ENCODE peak calls at places on chromosome X, in nine cellular contexts. One of them, this sample, is unnamed.

GRCh38 chrX:48698306-48698705 is 1.8 kb downstream of the SUV39H1 start:
- DNase-seq in WTC11: no peak
- DNase-seq in GM06990: no peak
- DNase-seq in fibroblast of lung: no peak
- DNase-seq in right lobe of liver: no peak
- DNase-seq in Calu3: no peak
- DNase-seq in uterus: no peak
- DNase-seq in left lung: no peak
- DNase-seq in foreskin fibroblast: no peak
- DNase-seq in this sample: no peak

GRCh38 chrX:38701073-38701472 is 100.2 kb upstream of the MID1IP1 start:
- DNase-seq in left lung: no peak
- DNase-seq in Calu3: no peak
- DNase-seq in right lobe of liver: no peak
- DNase-seq in foreskin fibroblast: no peak
- DNase-seq in uterus: no peak
- DNase-seq in WTC11: no peak
- DNase-seq in fibroblast of lung: no peak
- DNase-seq in GM06990: no peak
- DNase-seq in this sample: no peak

GRCh38 chrX:18895157-18895952 is 88.6 kb downstream of the PHKA2 start:
- DNase-seq in foreskin fibroblast: peak; percentile 70
- DNase-seq in right lobe of liver: no peak
- DNase-seq in uterus: no peak
- DNase-seq in left lung: no peak
- DNase-seq in GM06990: no peak
- DNase-seq in fibroblast of lung: peak; percentile 88
- DNase-seq in Calu3: no peak
- DNase-seq in WTC11: no peak
- DNase-seq in this sample: no peak

GRCh38 chrX:40109288-40110008 is 11.7 kb upstream of the BCOR start:
- DNase-seq in WTC11: peak; percentile 58
- DNase-seq in uterus: peak; percentile 80
- DNase-seq in fibroblast of lung: peak; percentile 59
- DNase-seq in foreskin fibroblast: no peak
- DNase-seq in GM06990: no peak
- DNase-seq in right lobe of liver: peak; percentile 75
- DNase-seq in left lung: peak; percentile 72
- DNase-seq in Calu3: peak; percentile 73
- DNase-seq in this sample: no peak

GRCh38 chrX:56314334-56314733 is 82.2 kb downstream of the KLF8 start:
- DNase-seq in right lobe of liver: no peak
- DNase-seq in foreskin fibroblast: no peak
- DNase-seq in left lung: no peak
- DNase-seq in WTC11: no peak
- DNase-seq in GM06990: no peak
- DNase-seq in uterus: no peak
- DNase-seq in Calu3: no peak
- DNase-seq in fibroblast of lung: no peak
- DNase-seq in this sample: no peak

GRCh38 chrX:145393702-145394235 is 146.5 kb downstream of the SPANXN1 start:
- DNase-seq in right lobe of liver: no peak
- DNase-seq in foreskin fibroblast: no peak
- DNase-seq in left lung: no peak
- DNase-seq in uterus: no peak
- DNase-seq in WTC11: no peak
- DNase-seq in Calu3: no peak
- DNase-seq in fibroblast of lung: no peak
- DNase-seq in GM06990: no peak
- DNase-seq in this sample: no peak

GRCh38 chrX:21658746-21659145 is 616 bp upstream of the KLHL34 start:
- DNase-seq in foreskin fibroblast: no peak
- DNase-seq in Calu3: peak; percentile 39
- DNase-seq in GM06990: peak; percentile 1
- DNase-seq in WTC11: peak; percentile 53
- DNase-seq in fibroblast of lung: no peak
- DNase-seq in left lung: peak; percentile 31
- DNase-seq in uterus: no peak
- DNase-seq in right lobe of liver: peak; percentile 43
- DNase-seq in this sample: no peak

GRCh38 chrX:51837926-51838325 is 55.5 kb upstream of the MAGED1 start:
- DNase-seq in uterus: peak; percentile 67
- DNase-seq in GM06990: no peak
- DNase-seq in WTC11: no peak
- DNase-seq in fibroblast of lung: peak; percentile 67
- DNase-seq in foreskin fibroblast: peak; percentile 61
- DNase-seq in left lung: no peak
- DNase-seq in Calu3: peak; percentile 51
- DNase-seq in right lobe of liver: peak; percentile 46
- DNase-seq in this sample: no peak

GRCh38 chrX:69305333-69306062 is 140.2 kb upstream of the PJA1 start:
- DNase-seq in uterus: no peak
- DNase-seq in GM06990: no peak
- DNase-seq in WTC11: peak; percentile 55
- DNase-seq in Calu3: no peak
- DNase-seq in fibroblast of lung: no peak
- DNase-seq in right lobe of liver: no peak
- DNase-seq in left lung: no peak
- DNase-seq in foreskin fibroblast: no peak
- DNase-seq in this sample: no peak

GRCh38 chrX:38232287-38232686 is 11.6 kb upstream of the SRPX start:
- DNase-seq in fibroblast of lung: peak; percentile 45
- DNase-seq in Calu3: no peak
- DNase-seq in GM06990: no peak
- DNase-seq in foreskin fibroblast: peak; percentile 47
- DNase-seq in left lung: no peak
- DNase-seq in right lobe of liver: no peak
- DNase-seq in WTC11: no peak
- DNase-seq in uterus: no peak
- DNase-seq in this sample: no peak

GRCh38 chrX:118973389-118974087 is 880 bp upstream of the LONRF3 start:
- DNase-seq in Calu3: no peak
- DNase-seq in uterus: peak; percentile 40
- DNase-seq in fibroblast of lung: no peak
- DNase-seq in WTC11: no peak
- DNase-seq in right lobe of liver: peak; percentile 43
- DNase-seq in left lung: peak; percentile 73
- DNase-seq in GM06990: no peak
- DNase-seq in foreskin fibroblast: no peak
- DNase-seq in this sample: no peak

GRCh38 chrX:110966839-110967238 is 129.2 kb upstream of the PAK3 start:
- DNase-seq in Calu3: no peak
- DNase-seq in uterus: no peak
- DNase-seq in GM06990: no peak
- DNase-seq in left lung: no peak
- DNase-seq in WTC11: no peak
- DNase-seq in foreskin fibroblast: peak; percentile 2
- DNase-seq in right lobe of liver: no peak
- DNase-seq in fibroblast of lung: no peak
- DNase-seq in this sample: no peak

GRCh38 chrX:45743081-45743533 is 542.4 kb upstream of the DIPK2B start:
- DNase-seq in fibroblast of lung: peak; percentile 42
- DNase-seq in GM06990: no peak
- DNase-seq in Calu3: peak; percentile 36
- DNase-seq in left lung: no peak
- DNase-seq in right lobe of liver: no peak
- DNase-seq in foreskin fibroblast: peak; percentile 77
- DNase-seq in uterus: no peak
- DNase-seq in WTC11: peak; percentile 12
- DNase-seq in this sample: no peak

GRCh38 chrX:134738986-134739744 is 80.9 kb upstream of the PLAC1 start:
- DNase-seq in uterus: no peak
- DNase-seq in GM06990: no peak
- DNase-seq in Calu3: no peak
- DNase-seq in right lobe of liver: no peak
- DNase-seq in WTC11: no peak
- DNase-seq in fibroblast of lung: no peak
- DNase-seq in foreskin fibroblast: no peak
- DNase-seq in left lung: no peak
- DNase-seq in this sample: no peak

GRCh38 chrX:46152756-46153155 is 392.5 kb downstream of the ZNF674 start:
- DNase-seq in Calu3: no peak
- DNase-seq in foreskin fibroblast: no peak
- DNase-seq in right lobe of liver: no peak
- DNase-seq in GM06990: no peak
- DNase-seq in WTC11: no peak
- DNase-seq in uterus: no peak
- DNase-seq in left lung: no peak
- DNase-seq in fibroblast of lung: no peak
- DNase-seq in this sample: no peak

GRCh38 chrX:40021647-40022046 is 76.1 kb downstream of the BCOR start:
- DNase-seq in uterus: no peak
- DNase-seq in foreskin fibroblast: no peak
- DNase-seq in Calu3: no peak
- DNase-seq in left lung: no peak
- DNase-seq in right lobe of liver: no peak
- DNase-seq in WTC11: no peak
- DNase-seq in fibroblast of lung: no peak
- DNase-seq in GM06990: no peak
- DNase-seq in this sample: no peak

GRCh38 chrX:117510453-117510852 is 606.2 kb downstream of the KLHL13 start:
- DNase-seq in uterus: no peak
- DNase-seq in fibroblast of lung: no peak
- DNase-seq in right lobe of liver: no peak
- DNase-seq in Calu3: no peak
- DNase-seq in WTC11: no peak
- DNase-seq in GM06990: no peak
- DNase-seq in foreskin fibroblast: no peak
- DNase-seq in left lung: no peak
- DNase-seq in this sample: no peak

DNA sequence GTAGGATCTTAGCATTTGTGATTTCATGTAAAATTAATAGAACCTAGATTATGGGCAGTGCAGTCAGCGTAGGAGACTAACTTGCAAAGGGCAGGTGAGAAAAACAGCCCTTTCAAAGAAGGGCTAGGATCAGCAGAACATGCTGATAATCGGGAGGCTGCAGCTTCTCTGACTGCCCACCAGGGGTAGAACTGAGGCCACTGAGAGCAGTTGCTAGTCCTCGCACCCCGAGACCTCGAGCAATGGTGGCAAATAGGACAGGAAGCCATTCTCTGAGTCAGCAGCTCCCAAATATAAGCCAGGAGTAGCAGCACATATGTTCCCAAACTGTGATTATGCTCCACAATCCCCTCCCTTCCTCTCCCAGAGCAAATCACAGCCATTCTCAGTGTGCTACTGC is 186.4 kb downstream of the MSL3 start:
- DNase-seq in foreskin fibroblast: peak; percentile 53
- DNase-seq in fibroblast of lung: peak; percentile 44
- DNase-seq in left lung: no peak
- DNase-seq in Calu3: peak; percentile 66
- DNase-seq in GM06990: no peak
- DNase-seq in right lobe of liver: no peak
- DNase-seq in WTC11: peak; percentile 58
- DNase-seq in uterus: no peak
- DNase-seq in this sample: no peak
- TF ChIP-seq CTCF in foreskin fibroblast: peak; percentile 43
- TF ChIP-seq CTCF in fibroblast of lung: peak; percentile 64
- TF ChIP-seq CTCF in left lung: peak; percentile 24
- TF ChIP-seq CTCF in Calu3: peak; percentile 58
- TF ChIP-seq CTCF in GM06990: peak; percentile 65
- TF ChIP-seq CTCF in right lobe of liver: no peak
- TF ChIP-seq CTCF in WTC11: no peak
- TF ChIP-seq CTCF in uterus: no peak
- TF ChIP-seq CTCF in this sample: no peak

GRCh38 chrX:131907488-131908314 is 115.4 kb upstream of the STK26 start:
- DNase-seq in uterus: no peak
- DNase-seq in Calu3: no peak
- DNase-seq in WTC11: peak; percentile 13
- DNase-seq in right lobe of liver: no peak
- DNase-seq in foreskin fibroblast: no peak
- DNase-seq in fibroblast of lung: no peak
- DNase-seq in GM06990: no peak
- DNase-seq in left lung: no peak
- DNase-seq in this sample: no peak
- TF ChIP-seq CTCF in uterus: no peak
- TF ChIP-seq CTCF in Calu3: no peak
- TF ChIP-seq CTCF in WTC11: no peak
- TF ChIP-seq CTCF in right lobe of liver: no peak
- TF ChIP-seq CTCF in foreskin fibroblast: no peak
- TF ChIP-seq CTCF in fibroblast of lung: no peak
- TF ChIP-seq CTCF in GM06990: no peak
- TF ChIP-seq CTCF in left lung: no peak
- TF ChIP-seq CTCF in this sample: no peak

DNA sequence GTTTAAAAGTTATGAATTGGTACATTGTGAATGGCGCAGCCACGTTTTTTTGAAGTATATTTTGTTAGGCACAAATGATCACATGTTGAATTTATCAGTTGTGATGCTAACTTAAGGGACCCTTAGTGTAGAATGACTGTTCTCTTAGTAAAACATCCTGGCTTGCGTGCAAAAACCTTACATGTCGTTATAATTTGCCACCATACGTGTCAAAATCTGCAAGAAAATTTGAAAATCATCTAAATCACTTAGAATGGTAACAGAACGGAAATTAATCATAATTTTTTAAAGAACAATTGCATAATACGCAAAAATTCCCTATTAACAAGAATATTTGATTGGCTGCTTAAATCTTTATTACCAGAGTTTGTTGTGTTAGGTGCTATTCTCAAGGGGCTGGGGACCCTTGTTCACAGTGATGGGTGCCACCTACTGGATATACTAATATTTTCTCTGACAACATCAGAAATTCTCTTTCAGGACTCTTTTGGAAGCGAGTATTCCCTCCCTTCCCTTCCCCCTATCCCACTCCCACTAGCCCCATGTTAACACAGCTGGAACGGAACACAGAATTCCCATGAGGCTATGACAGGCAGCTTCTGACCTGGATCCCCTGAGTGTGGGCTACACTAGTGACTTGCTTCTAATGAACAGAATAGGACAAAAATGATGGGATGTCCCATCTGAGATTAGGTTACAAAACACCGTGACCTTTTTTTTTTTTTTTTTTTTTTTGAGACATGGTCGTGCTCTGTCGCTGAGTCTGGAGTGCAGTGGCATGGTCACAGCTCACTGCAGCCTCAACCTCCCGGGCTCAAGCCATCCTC is 71.8 kb downstream of the SUPT20HL2 start:
- DNase-seq in GM06990: no peak
- DNase-seq in right lobe of liver: no peak
- DNase-seq in foreskin fibroblast: no peak
- DNase-seq in uterus: no peak
- DNase-seq in Calu3: peak; percentile 13
- DNase-seq in fibroblast of lung: peak; percentile 49
- DNase-seq in left lung: no peak
- DNase-seq in WTC11: no peak
- DNase-seq in this sample: peak; percentile 1
- TF ChIP-seq CTCF in GM06990: peak; percentile 48
- TF ChIP-seq CTCF in right lobe of liver: peak; percentile 47
- TF ChIP-seq CTCF in foreskin fibroblast: no peak
- TF ChIP-seq CTCF in uterus: peak; percentile 31
- TF ChIP-seq CTCF in Calu3: no peak
- TF ChIP-seq CTCF in fibroblast of lung: peak; percentile 29
- TF ChIP-seq CTCF in left lung: peak; percentile 43
- TF ChIP-seq CTCF in WTC11: no peak
- TF ChIP-seq CTCF in this sample: peak; percentile 35

DNA sequence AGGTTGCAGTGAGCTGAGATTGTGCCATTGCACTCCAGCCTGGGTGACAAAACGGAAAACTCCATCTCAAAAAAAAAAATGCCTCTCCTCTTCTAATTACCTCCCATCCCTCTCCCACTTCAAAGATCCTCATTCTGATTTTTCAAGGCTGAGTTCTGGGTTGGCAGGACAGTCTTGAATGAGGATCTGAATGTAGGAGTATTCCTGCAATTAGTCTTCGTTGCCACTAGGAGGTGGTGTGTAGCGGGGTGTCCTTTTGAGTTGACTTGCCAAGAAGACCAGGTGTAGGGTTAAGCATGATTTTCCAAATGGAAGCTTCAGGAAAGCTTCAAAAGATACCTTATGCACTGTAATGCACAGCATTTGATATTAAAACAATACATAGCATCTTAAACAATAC is 169.9 kb downstream of the ASMT start:
- DNase-seq in fibroblast of lung: no peak
- DNase-seq in left lung: no peak
- DNase-seq in uterus: no peak
- DNase-seq in GM06990: no peak
- DNase-seq in right lobe of liver: no peak
- DNase-seq in WTC11: no peak
- DNase-seq in Calu3: no peak
- DNase-seq in foreskin fibroblast: no peak
- DNase-seq in this sample: no peak
- TF ChIP-seq CTCF in fibroblast of lung: no peak
- TF ChIP-seq CTCF in left lung: no peak
- TF ChIP-seq CTCF in uterus: no peak
- TF ChIP-seq CTCF in GM06990: peak; percentile 14
- TF ChIP-seq CTCF in right lobe of liver: no peak
- TF ChIP-seq CTCF in WTC11: peak; percentile 33
- TF ChIP-seq CTCF in Calu3: no peak
- TF ChIP-seq CTCF in foreskin fibroblast: no peak
- TF ChIP-seq CTCF in this sample: no peak